ENCODE peak calls at places on chromosome 10, in four cellular contexts. One of them, this sample, is unnamed.

GRCh38 chr10:22022257-22023051 is 18.9 kb upstream of the DNAJC1 start:
- DNase-seq in HCT116: no peak
- DNase-seq in PC-3: no peak
- DNase-seq in neural progenitor cell: no peak
- DNase-seq in this sample: no peak

GRCh38 chr10:12186324-12186723 is 9.4 kb downstream of the NUDT5 start:
- DNase-seq in HCT116: no peak
- DNase-seq in PC-3: peak
- DNase-seq in neural progenitor cell: no peak
- DNase-seq in this sample: no peak

GRCh38 chr10:58868736-58869435 is 307.6 kb upstream of the PHYHIPL start:
- DNase-seq in HCT116: no peak
- DNase-seq in PC-3: no peak
- DNase-seq in neural progenitor cell: no peak
- DNase-seq in this sample: peak

GRCh38 chr10:70913546-70914240 is 25.3 kb upstream of the PCBD1 start:
- DNase-seq in HCT116: no peak
- DNase-seq in PC-3: no peak
- DNase-seq in neural progenitor cell: no peak
- DNase-seq in this sample: no peak

GRCh38 chr10:70404906-70405824 is 1.2 kb downstream of the EIF4EBP2 start:
- DNase-seq in HCT116: no peak
- DNase-seq in PC-3: peak
- DNase-seq in neural progenitor cell: peak
- DNase-seq in this sample: peak

GRCh38 chr10:30026578-30026977 is 32.8 kb downstream of the JCAD start:
- DNase-seq in HCT116: no peak
- DNase-seq in PC-3: no peak
- DNase-seq in neural progenitor cell: no peak
- DNase-seq in this sample: no peak

GRCh38 chr10:53700227-53700626 is 927.6 kb upstream of the MBL2 start:
- DNase-seq in HCT116: no peak
- DNase-seq in PC-3: no peak
- DNase-seq in neural progenitor cell: no peak
- DNase-seq in this sample: no peak

GRCh38 chr10:11913184-11913641 is 90.1 kb downstream of the PROSER2 start:
- DNase-seq in HCT116: no peak
- DNase-seq in PC-3: no peak
- DNase-seq in neural progenitor cell: peak
- DNase-seq in this sample: peak

GRCh38 chr10:655184-655583 is 34.3 kb downstream of the DIP2C start:
- DNase-seq in HCT116: no peak
- DNase-seq in PC-3: no peak
- DNase-seq in neural progenitor cell: no peak
- DNase-seq in this sample: no peak

GRCh38 chr10:28681928-28682750 is 4.8 kb downstream of the BAMBI start:
- DNase-seq in HCT116: no peak
- DNase-seq in PC-3: no peak
- DNase-seq in neural progenitor cell: no peak
- DNase-seq in this sample: no peak

GRCh38 chr10:89373916-89374711 is 3.7 kb upstream of the IFIT1B start:
- DNase-seq in HCT116: no peak
- DNase-seq in PC-3: peak
- DNase-seq in neural progenitor cell: no peak
- DNase-seq in this sample: peak

GRCh38 chr10:8047452-8048280 is 6.8 kb upstream of the GATA3 start:
- DNase-seq in HCT116: no peak
- DNase-seq in PC-3: no peak
- DNase-seq in neural progenitor cell: peak
- DNase-seq in this sample: no peak
- H3K4me3 ChIP-seq in HCT116: no peak
- H3K4me3 ChIP-seq in PC-3: no peak
- H3K4me3 ChIP-seq in neural progenitor cell: peak
- H3K4me3 ChIP-seq in this sample: no peak

GRCh38 chr10:32893431-32893830 is 64.6 kb downstream of the ITGB1 start:
- DNase-seq in HCT116: no peak
- DNase-seq in PC-3: peak
- DNase-seq in neural progenitor cell: peak
- DNase-seq in this sample: peak
- TF ChIP-seq EZH2phosphoT487 in HCT116: no peak
- TF ChIP-seq EZH2phosphoT487 in PC-3: no peak
- TF ChIP-seq EZH2phosphoT487 in neural progenitor cell: no peak
- TF ChIP-seq EZH2phosphoT487 in this sample: no peak

GRCh38 chr10:118045842-118046490 is 775 bp downstream of the RAB11FIP2 start:
- DNase-seq in HCT116: peak
- DNase-seq in PC-3: peak
- DNase-seq in neural progenitor cell: no peak
- DNase-seq in this sample: peak

GRCh38 chr10:118047363-118047719 is 600 bp upstream of the RAB11FIP2 start:
- DNase-seq in HCT116: no peak
- DNase-seq in PC-3: no peak
- DNase-seq in neural progenitor cell: no peak
- DNase-seq in this sample: peak

GRCh38 chr10:118042827-118043242 is 3.9 kb downstream of the RAB11FIP2 start:
- DNase-seq in HCT116: no peak
- DNase-seq in PC-3: no peak
- DNase-seq in neural progenitor cell: no peak
- DNase-seq in this sample: no peak

GRCh38 chr10:118046491-118047362 is at the start of gene RAB11FIP2:
- DNase-seq in HCT116: peak
- DNase-seq in PC-3: peak
- DNase-seq in neural progenitor cell: peak
- DNase-seq in this sample: peak

GRCh38 chr10:118045154-118045841 is 1.4 kb downstream of the RAB11FIP2 start:
- DNase-seq in HCT116: no peak
- DNase-seq in PC-3: no peak
- DNase-seq in neural progenitor cell: no peak
- DNase-seq in this sample: peak
- H3K9ac ChIP-seq in HCT116: peak
- H3K9ac ChIP-seq in PC-3: peak
- H3K9ac ChIP-seq in neural progenitor cell: peak
- H3K9ac ChIP-seq in this sample: peak

GRCh38 chr10:77789861-77790260 is 136.7 kb downstream of the DLG5 start:
- DNase-seq in HCT116: no peak
- DNase-seq in PC-3: no peak
- DNase-seq in neural progenitor cell: no peak
- DNase-seq in this sample: no peak

GRCh38 chr10:77793831-77794230 is 132.7 kb downstream of the DLG5 start:
- DNase-seq in HCT116: no peak
- DNase-seq in PC-3: no peak
- DNase-seq in neural progenitor cell: no peak
- DNase-seq in this sample: no peak

GRCh38 chr10:77794256-77795142 is 132.1 kb downstream of the DLG5 start:
- DNase-seq in HCT116: no peak
- DNase-seq in PC-3: no peak
- DNase-seq in neural progenitor cell: no peak
- DNase-seq in this sample: no peak

GRCh38 chr10:77791506-77791905 is 135.0 kb downstream of the DLG5 start:
- DNase-seq in HCT116: no peak
- DNase-seq in PC-3: no peak
- DNase-seq in neural progenitor cell: no peak
- DNase-seq in this sample: no peak

GRCh38 chr10:77792155-77792554 is 134.4 kb downstream of the DLG5 start:
- DNase-seq in HCT116: no peak
- DNase-seq in PC-3: no peak
- DNase-seq in neural progenitor cell: no peak
- DNase-seq in this sample: no peak
- H3K4me3 ChIP-seq in HCT116: no peak
- H3K4me3 ChIP-seq in PC-3: no peak
- H3K4me3 ChIP-seq in neural progenitor cell: no peak
- H3K4me3 ChIP-seq in this sample: no peak

DNA sequence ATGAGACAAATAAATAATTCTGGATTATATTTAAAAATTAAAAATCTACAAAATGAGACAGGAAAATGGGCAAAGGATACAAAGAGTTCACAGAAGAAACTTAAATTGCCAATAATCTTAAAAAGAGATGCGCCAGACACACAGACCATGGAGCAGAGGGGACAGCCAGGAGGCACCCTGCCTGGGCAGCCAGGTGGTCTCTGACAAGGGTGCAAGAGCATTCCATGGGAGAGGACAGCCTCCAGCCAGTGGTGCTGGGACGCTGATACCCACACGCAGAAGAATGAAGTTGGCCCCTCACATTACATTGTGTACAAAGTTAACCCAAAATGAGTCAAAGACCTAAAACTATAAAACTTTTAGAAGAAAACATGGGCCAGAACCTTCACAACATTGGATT is 106.3 kb downstream of the NKX6-2 start:
- DNase-seq in HCT116: no peak
- DNase-seq in PC-3: no peak
- DNase-seq in neural progenitor cell: no peak
- DNase-seq in this sample: no peak
- TF ChIP-seq EZH2phosphoT487 in HCT116: no peak
- TF ChIP-seq EZH2phosphoT487 in PC-3: no peak
- TF ChIP-seq EZH2phosphoT487 in neural progenitor cell: no peak
- TF ChIP-seq EZH2phosphoT487 in this sample: no peak

GRCh38 chr10:71970331-71970730 is 6.1 kb downstream of the CHST3 start:
- DNase-seq in HCT116: no peak
- DNase-seq in PC-3: peak
- DNase-seq in neural progenitor cell: peak
- DNase-seq in this sample: peak

GRCh38 chr10:71971769-71972555 is 7.8 kb downstream of the CHST3 start:
- DNase-seq in HCT116: no peak
- DNase-seq in PC-3: no peak
- DNase-seq in neural progenitor cell: no peak
- DNase-seq in this sample: no peak

GRCh38 chr10:71970869-71971268 is 6.7 kb downstream of the CHST3 start:
- DNase-seq in HCT116: no peak
- DNase-seq in PC-3: peak
- DNase-seq in neural progenitor cell: no peak
- DNase-seq in this sample: peak

GRCh38 chr10:71969929-71970328 is 5.7 kb downstream of the CHST3 start:
- DNase-seq in HCT116: no peak
- DNase-seq in PC-3: no peak
- DNase-seq in neural progenitor cell: no peak
- DNase-seq in this sample: no peak

DNA sequence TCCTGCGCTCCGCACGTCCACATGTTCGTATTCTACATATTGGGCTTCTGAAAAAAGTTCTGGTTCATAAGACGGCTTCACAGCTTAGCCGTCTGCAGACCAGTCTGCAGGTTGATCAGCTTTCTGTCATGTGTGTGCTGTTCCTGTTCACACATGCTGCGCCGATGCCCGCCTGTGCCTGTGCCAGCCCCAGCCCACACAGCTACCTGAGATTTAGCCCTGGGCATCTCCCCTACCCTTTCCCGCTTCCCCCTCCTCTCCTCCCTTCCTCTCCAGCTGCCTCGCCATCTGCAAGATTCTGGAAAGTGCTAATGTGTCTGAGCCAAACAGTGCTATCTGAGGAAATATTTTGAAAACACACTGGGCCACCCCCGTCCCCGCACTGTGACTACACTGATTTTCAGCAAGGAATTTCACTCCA is 7.1 kb downstream of the CHST3 start:
- DNase-seq in HCT116: no peak
- DNase-seq in PC-3: no peak
- DNase-seq in neural progenitor cell: no peak
- DNase-seq in this sample: no peak
- H3K9ac ChIP-seq in HCT116: no peak
- H3K9ac ChIP-seq in PC-3: no peak
- H3K9ac ChIP-seq in neural progenitor cell: no peak
- H3K9ac ChIP-seq in this sample: peak

This sample was measured in GM23248.